ENCODE peak calls at places on chromosomes 11 and 22, in seven cellular contexts. G is AG09319, D is cardiac muscle cell, W is fibroblast of the aortic adventitia, L is cardiac fibroblast, T is GM13976, A is prostate gland. N is an unnamed sample.

GRCh38 chr11:60821827-60822599 is 19.9 kb upstream of the CCDC86 start:
- DNase-seq in G (no peak), D (no peak), W (no peak), L (no peak), T (peak), A (no peak), N (no peak)

GRCh38 chr22:37187552-37187890 is 526 bp downstream of the C1QTNF6 start:
- DNase-seq in G (no peak), D (peak), W (no peak), L (peak), T (no peak), A (no peak), N (no peak)

GRCh38 chr11:75265851-75266531 is 25.4 kb downstream of the TPBGL start:
- DNase-seq in G (no peak), D (peak), W (peak), L (peak), T (no peak), A (no peak), N (no peak)

GRCh38 chr11:104944080-104944479 is 24.3 kb downstream of the CASP4 start:
- DNase-seq in G (no peak), D (no peak), W (no peak), L (no peak), T (no peak), A (no peak), N (no peak)

GRCh38 chr11:59756496-59756840 is 1.3 kb downstream of the STX3 start:
- DNase-seq in G (no peak), D (no peak), W (no peak), L (peak), T (no peak), A (no peak), N (no peak)

GRCh38 chr11:94593030-94593429 is 25.9 kb downstream of the PIWIL4 start:
- DNase-seq in G (no peak), D (peak), W (peak), L (peak), T (no peak), A (no peak), N (no peak)

GRCh38 chr11:109929308-109929707 is 163.9 kb upstream of the ZC3H12C start:
- DNase-seq in G (no peak), D (no peak), W (no peak), L (no peak), T (no peak), A (no peak), N (no peak)

GRCh38 chr11:77147668-77148321 is 19.7 kb downstream of the MYO7A start:
- DNase-seq in G (no peak), D (peak), W (no peak), L (no peak), T (peak), A (no peak), N (peak)

GRCh38 chr11:120516461-120517389 is 5.2 kb downstream of the GRIK4 start:
- DNase-seq in G (no peak), D (no peak), W (no peak), L (no peak), T (peak), A (no peak), N (no peak)

GRCh38 chr11:84855846-84856245 is 771.3 kb downstream of the DLG2 start:
- DNase-seq in G (peak), D (peak), W (peak), L (peak), T (no peak), A (no peak), N (no peak)

GRCh38 chr22:42930810-42931420 is 73.8 kb upstream of the ARFGAP3 start:
- DNase-seq in G (no peak), D (no peak), W (peak), L (peak), T (no peak), A (no peak), N (no peak)

GRCh38 chr11:119684361-119685072 is 44.5 kb downstream of the NECTIN1 start:
- DNase-seq in G (no peak), D (peak), W (peak), L (peak), T (no peak), A (peak), N (peak)

GRCh38 chr11:111334495-111335123 is 36.3 kb downstream of the POU2AF3 start:
- DNase-seq in G (no peak), D (no peak), W (no peak), L (no peak), T (no peak), A (peak), N (no peak)

GRCh38 chr11:70498171-70498571 is 99.8 kb downstream of the CTTN start:
- DNase-seq in G (no peak), D (no peak), W (no peak), L (no peak), T (no peak), A (no peak), N (no peak)

GRCh38 chr22:29167032-29167911 is 38.4 kb upstream of the EMID1 start:
- DNase-seq in G (no peak), D (no peak), W (no peak), L (no peak), T (peak), A (no peak), N (peak)

GRCh38 chr11:77370217-77370616 is 68.7 kb upstream of the GDPD4 start:
- DNase-seq in G (no peak), D (no peak), W (no peak), L (no peak), T (no peak), A (no peak), N (no peak)

GRCh38 chr22:25742918-25743708 is 1.1 kb downstream of the MYO18B start:
- DNase-seq in G (no peak), D (no peak), W (no peak), L (no peak), T (no peak), A (no peak), N (no peak)

GRCh38 chr11:86245369-86246292 is 1.1 kb downstream of the EED start:
- DNase-seq in G (no peak), D (peak), W (peak), L (peak), T (peak), A (no peak), N (peak)

GRCh38 chr11:120178441-120179070 is 32.3 kb upstream of the OAF start:
- DNase-seq in G (no peak), D (no peak), W (peak), L (no peak), T (peak), A (no peak), N (no peak)

GRCh38 chr11:129249351-129249750 is 57.2 kb upstream of the ARHGAP32 start:
- DNase-seq in G (peak), D (peak), W (peak), L (peak), T (no peak), A (no peak), N (no peak)

GRCh38 chr11:11748706-11749365 is 92.9 kb upstream of the USP47 start:
- DNase-seq in G (no peak), D (no peak), W (peak), L (peak), T (no peak), A (no peak), N (no peak)

GRCh38 chr11:108967571-108967970 is 302.7 kb downstream of the DDX10 start:
- DNase-seq in G (no peak), D (no peak), W (peak), L (no peak), T (no peak), A (no peak), N (no peak)

GRCh38 chr22:25757686-25758085 is 15.7 kb downstream of the MYO18B start:
- DNase-seq in G (no peak), D (no peak), W (no peak), L (no peak), T (no peak), A (no peak), N (no peak)

GRCh38 chr11:62449451-62449851 is 30.6 kb downstream of the SCGB1A1 start:
- DNase-seq in G (no peak), D (no peak), W (no peak), L (no peak), T (no peak), A (peak), N (no peak)

GRCh38 chr11:1530686-1531256 is 41.3 kb downstream of the DUSP8 start:
- DNase-seq in G (no peak), D (no peak), W (no peak), L (no peak), T (no peak), A (no peak), N (no peak)

GRCh38 chr11:8709002-8709672 is 26.5 kb downstream of the RPL27A start:
- DNase-seq in G (peak), D (peak), W (peak), L (peak), T (no peak), A (peak), N (no peak)

GRCh38 chr11:103202048-103202651 is 92.9 kb downstream of the DYNC2H1 start:
- DNase-seq in G (peak), D (peak), W (peak), L (peak), T (peak), A (no peak), N (no peak)

GRCh38 chr11:66311965-66312548 is 4.8 kb downstream of the CD248 start:
- DNase-seq in G (peak), D (peak), W (peak), L (peak), T (peak), A (peak), N (peak)

GRCh38 chr11:119727523-119728081 is 1.4 kb downstream of the NECTIN1 start:
- DNase-seq in G (no peak), D (no peak), W (no peak), L (no peak), T (peak), A (peak), N (peak)

GRCh38 chr11:111540114-111540920 is at the start of gene LAYN:
- DNase-seq in G (no peak), D (peak), W (peak), L (no peak), T (peak), A (peak), N (peak)

GRCh38 chr11:80778432-80778831 is 1337.6 kb upstream of the TENM4 start:
- DNase-seq in G (no peak), D (no peak), W (no peak), L (no peak), T (no peak), A (no peak), N (no peak)

GRCh38 chr22:19576460-19577421 is 52.5 kb upstream of the CLDN5 start:
- DNase-seq in G (no peak), D (peak), W (peak), L (peak), T (peak), A (no peak), N (peak)

GRCh38 chr11:117378966-117379865 is 51.6 kb downstream of the CEP164 start:
- DNase-seq in G (no peak), D (no peak), W (no peak), L (no peak), T (no peak), A (no peak), N (no peak)

GRCh38 chr11:103494491-103494890 is 385.3 kb downstream of the DYNC2H1 start:
- DNase-seq in G (peak), D (peak), W (peak), L (no peak), T (no peak), A (no peak), N (no peak)

GRCh38 chr22:40857309-40857851 is 432 bp downstream of the XPNPEP3 start:
- DNase-seq in G (no peak), D (peak), W (peak), L (peak), T (no peak), A (no peak), N (no peak)

GRCh38 chr11:36312593-36312990 is 16.5 kb downstream of the PRR5L start:
- DNase-seq in G (no peak), D (peak), W (no peak), L (peak), T (no peak), A (no peak), N (no peak)

GRCh38 chr11:25453471-25453870 is 878.5 kb upstream of the ANO3 start:
- DNase-seq in G (no peak), D (no peak), W (no peak), L (no peak), T (no peak), A (no peak), N (no peak)

GRCh38 chr11:18727499-18728236 is 1.7 kb upstream of the IGSF22 start:
- DNase-seq in G (no peak), D (peak), W (peak), L (peak), T (peak), A (no peak), N (peak)
- TF ChIP-seq CTCF in G (peak), D (peak), W (peak), L (peak), T (peak), A (no peak), N (peak)

DNA sequence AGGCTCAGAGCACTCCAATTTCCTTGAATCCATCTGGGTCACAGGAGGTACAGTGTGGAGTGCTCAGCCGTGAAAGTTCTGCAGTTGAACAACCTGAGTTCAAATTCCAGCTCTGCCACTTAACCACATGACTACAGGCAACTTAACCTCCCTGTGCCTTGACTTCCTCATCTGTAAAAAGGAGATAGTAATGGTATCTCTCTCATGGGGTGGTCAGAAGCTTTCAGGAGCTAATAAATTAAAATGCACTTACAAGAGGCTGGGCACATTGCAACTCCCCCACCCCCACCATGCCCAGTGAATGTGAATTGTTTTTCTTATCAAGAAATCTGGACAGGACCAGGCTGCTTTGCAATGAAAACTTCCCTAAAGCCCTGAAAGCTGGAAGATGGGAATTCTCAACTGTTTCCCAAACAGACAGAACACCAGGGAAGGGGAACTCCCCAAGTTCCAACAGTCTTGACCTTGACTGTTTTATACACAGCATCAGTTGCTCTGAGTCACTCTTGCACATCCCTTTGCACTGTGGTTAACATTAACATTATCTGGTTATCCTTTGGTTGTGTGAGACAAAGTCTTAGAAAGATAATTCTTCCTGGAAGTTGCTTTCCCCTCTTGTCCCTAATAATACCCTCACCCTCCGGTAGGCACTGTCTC is 137.0 kb downstream of the SLC1A2 start:
- DNase-seq in G (no peak), D (peak), W (peak), L (peak), T (no peak), A (no peak), N (no peak)
- TF ChIP-seq CTCF in G (no peak), D (no peak), W (no peak), L (no peak), T (no peak), A (no peak), N (no peak)

DNA sequence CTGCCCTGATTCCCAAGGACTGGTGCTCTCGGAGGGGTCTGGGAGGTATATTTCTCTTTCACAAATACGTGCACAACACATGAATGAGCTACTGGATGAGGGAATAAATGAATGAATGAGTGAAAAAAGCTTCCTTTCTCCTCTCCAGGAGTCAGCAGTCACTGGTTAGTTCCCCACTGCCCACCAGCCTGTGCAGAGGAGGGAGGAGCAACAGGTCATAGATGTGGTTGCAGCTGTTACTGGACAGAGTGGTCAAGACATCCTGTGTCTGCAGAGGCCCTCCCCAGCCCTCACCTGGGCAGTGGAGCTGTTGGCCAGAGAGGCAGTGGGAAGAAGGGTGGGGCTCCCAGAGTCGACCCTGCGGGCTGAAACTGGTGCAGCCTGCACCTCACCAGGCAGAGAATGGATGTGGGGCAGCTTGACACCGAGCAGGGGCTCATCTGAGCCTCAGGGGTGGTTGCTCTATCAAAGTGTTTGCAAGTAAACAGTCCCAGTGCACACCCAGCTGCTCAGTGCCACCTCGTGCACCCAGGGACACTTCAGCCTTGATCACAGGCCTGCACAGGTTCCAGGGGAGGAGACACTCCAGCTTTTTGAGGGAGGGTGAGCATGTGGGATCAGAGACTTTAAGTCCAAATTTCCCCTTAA is 1.4 kb upstream of the VPREB1 start:
- DNase-seq in G (no peak), D (no peak), W (no peak), L (no peak), T (no peak), A (no peak), N (peak)
- TF ChIP-seq CTCF in G (no peak), D (no peak), W (no peak), L (no peak), T (no peak), A (no peak), N (no peak)

GRCh38 chr22:30245985-30246901 is at the start of gene LIF:
- DNase-seq in G (no peak), D (peak), W (peak), L (peak), T (peak), A (no peak), N (peak)
- TF ChIP-seq CTCF in G (peak), D (peak), W (peak), L (no peak), T (peak), A (no peak), N (no peak)

DNA sequence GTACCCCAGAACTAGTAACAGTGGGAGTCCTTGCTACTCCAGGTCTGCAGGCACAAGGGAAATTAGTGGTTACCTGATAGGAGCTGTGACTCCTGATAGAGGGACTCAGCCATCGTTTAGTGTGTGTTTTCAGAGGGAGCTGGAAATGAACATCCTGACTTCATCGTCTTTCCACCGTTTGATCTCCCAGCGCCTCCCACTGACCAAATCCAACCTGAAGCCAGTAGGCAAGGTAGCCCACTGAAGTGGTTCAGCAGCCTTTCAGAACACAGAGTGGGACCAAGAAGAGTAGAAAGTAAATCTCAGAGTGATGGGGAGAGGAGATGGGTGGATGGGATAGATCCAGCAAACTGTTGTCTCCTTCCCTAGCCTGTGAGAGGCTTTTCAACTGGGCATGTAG is 385.9 kb downstream of the INSC start:
- DNase-seq in G (no peak), D (no peak), W (no peak), L (no peak), T (no peak), A (no peak), N (no peak)
- TF ChIP-seq CTCF in G (no peak), D (no peak), W (no peak), L (no peak), T (no peak), A (no peak), N (no peak)

N was measured in GM20000.